ENCODE peak calls at places on chromosomes 1 and 21, in five cellular contexts. M, T, L, Y and F are unnamed samples.

GRCh38 chr1:7680791-7681165 is 90.3 kb upstream of the VAMP3 start:
- DNase-seq in M (no peak), T (peak), L (no peak), Y (no peak), F (no peak)

GRCh38 chr1:233355841-233356704 is 28.5 kb downstream of the MAP3K21 start:
- DNase-seq in M (no peak), T (no peak), L (no peak), Y (no peak), F (no peak)

GRCh38 chr1:169361281-169361680 is 6.3 kb downstream of the NME7 start:
- DNase-seq in M (no peak), T (no peak), L (no peak), Y (no peak), F (no peak)

GRCh38 chr1:209080170-209080781 is 503.2 kb upstream of the CAMK1G start:
- DNase-seq in M (no peak), T (no peak), L (no peak), Y (no peak), F (no peak)

GRCh38 chr1:85240174-85240601 is 19.3 kb downstream of the C1orf52 start:
- DNase-seq in M (no peak), T (no peak), L (no peak), Y (no peak), F (no peak)

GRCh38 chr1:235739124-235739523 is 89.5 kb upstream of the GNG4 start:
- DNase-seq in M (no peak), T (no peak), L (no peak), Y (no peak), F (no peak)

GRCh38 chr1:209651148-209651547 is 1.1 kb downstream of the LAMB3 start:
- DNase-seq in M (peak), T (peak), L (peak), Y (no peak), F (no peak)

GRCh38 chr1:68331117-68331865 is 99.0 kb upstream of the WLS start:
- DNase-seq in M (no peak), T (no peak), L (no peak), Y (no peak), F (no peak)

GRCh38 chr1:55337801-55338447 is 122.8 kb upstream of the USP24 start:
- DNase-seq in M (no peak), T (no peak), L (no peak), Y (no peak), F (no peak)

GRCh38 chr1:185774384-185774783 is 40.2 kb downstream of the HMCN1 start:
- DNase-seq in M (no peak), T (no peak), L (no peak), Y (no peak), F (no peak)

GRCh38 chr1:212858461-212859265 is 588 bp downstream of the FLVCR1 start:
- DNase-seq in M (peak), T (peak), L (no peak), Y (no peak), F (peak)

GRCh38 chr21:29334717-29335428 is 36.2 kb downstream of the BACH1 start:
- DNase-seq in M (no peak), T (no peak), L (no peak), Y (no peak), F (no peak)

GRCh38 chr1:9289724-9290493 is 2.8 kb upstream of the SPSB1 start:
- DNase-seq in M (peak), T (peak), L (no peak), Y (no peak), F (no peak)

GRCh38 chr1:2597441-2598328 is 11.1 kb downstream of the PRXL2B start:
- DNase-seq in M (no peak), T (no peak), L (no peak), Y (no peak), F (no peak)

GRCh38 chr1:169020684-169021083 is 85.8 kb upstream of the ATP1B1 start:
- DNase-seq in M (no peak), T (no peak), L (no peak), Y (no peak), F (no peak)

GRCh38 chr1:47823016-47823843 is 174.0 kb downstream of the TRABD2B start:
- DNase-seq in M (no peak), T (no peak), L (no peak), Y (no peak), F (no peak)

GRCh38 chr1:30147188-30147587 is 576.2 kb downstream of the MATN1 start:
- DNase-seq in M (no peak), T (no peak), L (no peak), Y (no peak), F (no peak)

GRCh38 chr1:27556781-27557595 is 47.0 kb downstream of the AHDC1 start:
- DNase-seq in M (peak), T (peak), L (peak), Y (peak), F (peak)

GRCh38 chr1:13828454-13829151 is 128.6 kb downstream of the PRDM2 start:
- DNase-seq in M (peak), T (no peak), L (peak), Y (no peak), F (no peak)

GRCh38 chr1:220045356-220046051 is 801 bp downstream of the EPRS1 start:
- DNase-seq in M (no peak), T (no peak), L (no peak), Y (no peak), F (no peak)

GRCh38 chr1:214471458-214471857 is 79.9 kb downstream of the PTPN14 start:
- DNase-seq in M (no peak), T (no peak), L (no peak), Y (no peak), F (no peak)

GRCh38 chr1:30724175-30724574 is 790 bp upstream of the MATN1 start:
- DNase-seq in M (no peak), T (no peak), L (no peak), Y (no peak), F (no peak)

GRCh38 chr1:177891809-177892208 is 78.0 kb downstream of the SEC16B start:
- DNase-seq in M (no peak), T (no peak), L (no peak), Y (no peak), F (no peak)

GRCh38 chr1:202605515-202605914 is 104.7 kb downstream of the SYT2 start:
- DNase-seq in M (no peak), T (no peak), L (no peak), Y (no peak), F (no peak)

GRCh38 chr1:9719978-9720722 is 68.6 kb downstream of the PIK3CD start:
- DNase-seq in M (no peak), T (no peak), L (no peak), Y (no peak), F (no peak)

GRCh38 chr21:42556476-42556875 is 42.8 kb downstream of the SLC37A1 start:
- DNase-seq in M (peak), T (no peak), L (peak), Y (no peak), F (no peak)

GRCh38 chr1:178953034-178953433 is 72.7 kb upstream of the FAM20B start:
- DNase-seq in M (no peak), T (peak), L (no peak), Y (no peak), F (no peak)

GRCh38 chr21:43832158-43832550 is 32.9 kb upstream of the AGPAT3 start:
- DNase-seq in M (no peak), T (no peak), L (no peak), Y (no peak), F (no peak)

GRCh38 chr21:43835061-43835460 is 30.0 kb upstream of the AGPAT3 start:
- DNase-seq in M (no peak), T (no peak), L (no peak), Y (no peak), F (no peak)

GRCh38 chr21:43834146-43834905 is 30.7 kb upstream of the AGPAT3 start:
- DNase-seq in M (no peak), T (no peak), L (no peak), Y (no peak), F (no peak)

GRCh38 chr21:43829575-43830119 is 35.4 kb upstream of the AGPAT3 start:
- DNase-seq in M (no peak), T (no peak), L (no peak), Y (no peak), F (no peak)

GRCh38 chr21:43832648-43833047 is 32.4 kb upstream of the AGPAT3 start:
- DNase-seq in M (no peak), T (no peak), L (no peak), Y (no peak), F (no peak)
- H3K27ac ChIP-seq in M (no peak), T (no peak), L (no peak), Y (no peak), F (no peak)

DNA sequence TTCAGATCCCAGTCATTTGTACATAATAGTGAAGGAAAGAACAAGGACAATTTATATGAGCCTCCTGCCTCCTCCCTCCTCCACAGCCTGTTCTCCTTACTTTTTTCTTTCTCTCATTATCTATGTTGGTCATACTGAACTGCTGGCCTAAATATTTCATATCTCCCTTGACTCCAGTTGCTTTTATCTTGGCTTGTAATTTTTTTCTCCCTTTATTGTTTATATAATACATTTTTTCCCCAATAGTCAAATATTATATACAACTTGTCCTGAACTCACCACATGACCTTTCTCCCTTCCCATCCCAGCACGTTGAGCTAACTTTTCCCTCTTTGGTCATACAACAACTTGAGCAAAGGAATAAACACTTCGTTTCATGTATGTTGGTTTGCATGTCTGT is 752.1 kb downstream of the LTN1 start:
- DNase-seq in M (no peak), T (no peak), L (no peak), Y (no peak), F (no peak)
- H3K27ac ChIP-seq in M (no peak), T (no peak), L (no peak), Y (no peak), F (no peak)

GRCh38 chr1:39901486-39902120 is at the start of gene MYCL:
- DNase-seq in M (peak), T (peak), L (peak), Y (peak), F (peak)

GRCh38 chr1:39902121-39902807 is 547 bp upstream of the MYCL start:
- DNase-seq in M (peak), T (peak), L (peak), Y (peak), F (peak)

GRCh38 chr1:39899611-39900538 is 1.8 kb downstream of the MYCL start:
- DNase-seq in M (peak), T (no peak), L (no peak), Y (no peak), F (no peak)

GRCh38 chr1:39898648-39899603 is 2.8 kb downstream of the MYCL start:
- DNase-seq in M (peak), T (no peak), L (no peak), Y (no peak), F (no peak)

GRCh38 chr1:39900662-39901485 is 843 bp downstream of the MYCL start:
- DNase-seq in M (peak), T (peak), L (no peak), Y (no peak), F (no peak)
- H3K27ac ChIP-seq in M (peak), T (no peak), L (peak), Y (peak), F (no peak)

GRCh38 chr1:109928591-109929111 is 18.0 kb downstream of the CSF1 start:
- DNase-seq in M (peak), T (peak), L (no peak), Y (no peak), F (peak)

GRCh38 chr1:109931189-109931672 is 20.6 kb downstream of the CSF1 start:
- DNase-seq in M (peak), T (peak), L (peak), Y (no peak), F (peak)

GRCh38 chr1:109929170-109929569 is 18.5 kb downstream of the CSF1 start:
- DNase-seq in M (no peak), T (no peak), L (no peak), Y (no peak), F (no peak)

GRCh38 chr1:109929588-109930251 is 19.1 kb downstream of the CSF1 start:
- DNase-seq in M (no peak), T (no peak), L (no peak), Y (no peak), F (no peak)

DNA sequence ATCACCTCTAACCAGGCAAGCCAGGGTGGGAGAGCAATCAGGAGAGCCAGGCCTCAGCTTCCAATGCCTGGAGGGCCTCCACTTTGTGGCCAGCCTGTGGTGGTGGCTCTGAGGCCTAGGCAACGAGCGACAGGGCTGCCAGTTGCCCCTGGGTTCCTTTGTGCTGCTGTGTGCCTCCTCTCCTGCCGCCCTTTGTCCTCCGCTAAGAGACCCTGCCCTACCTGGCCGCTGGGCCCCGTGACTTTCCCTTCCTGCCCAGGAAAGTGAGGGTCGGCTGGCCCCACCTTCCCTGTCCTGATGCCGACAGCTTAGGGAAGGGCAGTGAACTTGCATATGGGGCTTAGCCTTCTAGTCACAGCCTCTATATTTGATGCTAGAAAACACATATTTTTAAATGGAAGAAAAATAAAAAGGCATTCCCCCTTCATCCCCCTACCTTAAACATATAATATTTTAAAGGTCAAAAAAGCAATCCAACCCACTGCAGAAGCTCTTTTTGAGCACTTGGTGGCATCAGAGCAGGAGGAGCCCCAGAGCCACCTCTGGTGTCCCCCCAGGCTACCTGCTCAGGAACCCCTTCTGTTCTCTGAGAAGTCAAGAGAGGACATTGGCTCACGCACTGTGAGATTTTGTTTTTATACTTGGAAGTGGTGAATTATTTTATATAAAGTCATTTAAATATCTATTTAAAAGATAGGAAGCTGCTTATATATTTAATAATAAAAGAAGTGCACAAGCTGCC is 19.8 kb downstream of the CSF1 start:
- DNase-seq in M (no peak), T (no peak), L (no peak), Y (no peak), F (no peak)
- H3K27ac ChIP-seq in M (peak), T (peak), L (peak), Y (no peak), F (no peak)

DNA sequence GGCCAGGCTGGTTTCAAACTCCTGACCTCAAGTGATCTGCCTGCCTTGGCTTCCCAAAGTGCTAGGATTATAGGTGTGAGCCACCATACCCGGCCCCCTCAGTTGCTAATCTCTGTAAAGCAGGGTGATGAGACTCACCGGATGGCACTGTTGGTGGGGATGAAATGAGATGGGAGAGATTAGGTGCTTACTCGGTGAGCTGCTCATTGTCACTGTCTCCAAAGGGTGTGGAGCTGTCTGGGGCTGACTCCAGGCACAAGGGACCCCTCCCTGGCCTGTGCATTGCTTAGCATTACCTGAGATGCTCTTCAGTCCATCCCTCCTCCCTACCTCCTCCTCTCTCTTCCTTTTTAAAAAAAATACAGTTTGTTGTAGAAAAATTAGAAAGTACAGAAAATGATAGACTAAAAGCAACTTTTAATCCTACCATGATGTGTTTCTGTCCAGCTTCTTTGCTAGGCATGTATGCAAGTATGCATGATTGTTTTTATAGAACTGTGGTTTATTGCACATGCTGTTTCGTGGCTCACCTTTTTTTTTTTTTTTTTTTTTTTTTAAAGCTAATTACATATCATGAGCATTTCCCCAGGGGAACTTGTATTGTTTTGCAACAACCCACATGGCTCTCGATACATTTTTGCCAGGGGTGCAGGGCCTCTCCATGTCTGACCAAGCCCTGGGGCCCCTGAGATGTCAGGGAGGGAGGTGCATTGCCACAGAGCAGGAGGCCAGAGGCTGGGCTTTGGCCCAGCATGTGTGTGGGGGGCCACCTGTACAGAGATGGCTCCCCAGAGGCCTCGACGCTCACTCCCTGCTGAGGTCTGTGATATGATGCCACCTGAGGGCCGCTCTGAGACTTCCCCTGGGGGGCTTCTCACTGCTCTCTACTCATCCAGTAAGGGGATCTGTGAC is 55.4 kb downstream of the ARHGEF10L start:
- DNase-seq in M (no peak), T (no peak), L (no peak), Y (no peak), F (no peak)
- H3K27ac ChIP-seq in M (peak), T (peak), L (no peak), Y (no peak), F (no peak)

GRCh38 chr1:167900907-167901306 is 13.0 kb downstream of the ADCY10 start:
- DNase-seq in M (no peak), T (no peak), L (no peak), Y (no peak), F (no peak)

GRCh38 chr1:167904641-167905040 is 9.3 kb downstream of the ADCY10 start:
- DNase-seq in M (no peak), T (no peak), L (no peak), Y (no peak), F (no peak)

GRCh38 chr1:167905671-167906070 is 8.3 kb downstream of the ADCY10 start:
- DNase-seq in M (no peak), T (no peak), L (no peak), Y (no peak), F (no peak)

GRCh38 chr1:167909691-167910180 is 4.2 kb downstream of the ADCY10 start:
- DNase-seq in M (no peak), T (no peak), L (no peak), Y (no peak), F (no peak)

DNA sequence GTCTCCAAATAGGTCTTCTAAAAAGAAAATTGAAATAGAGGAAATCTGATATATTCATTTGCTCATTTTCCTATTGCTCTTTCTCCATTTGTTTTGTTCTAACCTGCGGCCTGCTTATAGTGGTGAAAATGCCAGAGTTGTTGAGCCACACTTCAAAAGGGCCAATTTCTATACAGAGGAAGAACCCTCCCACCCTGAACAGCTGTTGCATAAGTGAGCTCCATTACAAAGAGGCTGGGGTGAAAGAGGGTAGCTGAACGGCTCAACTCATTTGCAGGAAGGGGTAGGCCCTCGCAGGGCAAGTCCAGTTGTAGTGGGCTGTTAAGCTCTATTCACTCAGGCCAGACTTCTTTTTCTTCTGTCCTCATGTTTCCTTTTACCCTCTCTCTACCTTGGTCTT is 8.8 kb downstream of the ADCY10 start:
- DNase-seq in M (no peak), T (no peak), L (no peak), Y (no peak), F (no peak)
- H3K27ac ChIP-seq in M (no peak), T (no peak), L (no peak), Y (no peak), F (no peak)

GRCh38 chr1:110482662-110483307 is 31.8 kb downstream of the PROK1 start:
- DNase-seq in M (no peak), T (no peak), L (no peak), Y (no peak), F (peak)

GRCh38 chr1:110481968-110482623 is 31.1 kb downstream of the PROK1 start:
- DNase-seq in M (no peak), T (no peak), L (no peak), Y (no peak), F (no peak)

GRCh38 chr1:110478886-110479285 is 27.9 kb downstream of the PROK1 start:
- DNase-seq in M (no peak), T (no peak), L (no peak), Y (no peak), F (no peak)

GRCh38 chr1:110478241-110478640 is 27.3 kb downstream of the PROK1 start:
- DNase-seq in M (no peak), T (no peak), L (no peak), Y (no peak), F (no peak)

DNA sequence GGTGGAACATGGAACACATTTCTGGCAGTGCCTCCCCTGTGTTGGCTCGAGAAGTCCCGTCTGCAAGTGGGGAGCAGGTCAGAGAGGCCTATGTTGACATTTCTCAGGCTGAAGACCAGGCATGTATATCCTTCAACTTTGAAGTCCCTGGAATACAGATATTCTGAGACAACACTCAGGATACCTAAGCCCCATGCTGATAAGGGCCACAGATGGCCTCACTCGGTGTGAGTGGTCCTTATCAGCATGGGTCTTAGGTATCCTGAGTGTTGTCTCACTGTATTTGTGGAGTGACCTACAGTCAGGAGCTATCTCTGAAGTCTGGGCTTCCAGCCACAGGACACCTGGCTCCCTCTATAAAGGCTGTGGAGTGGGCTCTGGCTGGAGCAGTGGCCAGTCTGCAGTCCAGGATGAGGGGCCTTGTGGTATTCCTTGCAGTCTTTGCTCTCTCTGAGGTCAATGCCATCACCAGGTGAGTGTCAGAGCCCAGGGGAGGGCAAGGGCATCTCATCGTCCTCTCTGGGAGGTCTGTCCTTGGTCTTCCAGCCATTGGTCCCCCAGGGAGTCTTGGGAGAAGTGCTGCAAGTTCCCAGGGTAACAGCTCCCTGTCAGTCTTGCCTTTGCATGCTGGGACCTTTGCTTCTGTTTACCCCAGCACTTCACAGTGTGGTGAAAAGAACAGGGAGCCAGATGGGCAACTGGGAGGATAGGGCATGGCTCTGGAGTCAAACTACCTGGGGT is 29.6 kb downstream of the PROK1 start:
- DNase-seq in M (no peak), T (no peak), L (no peak), Y (no peak), F (no peak)
- H3K27ac ChIP-seq in M (no peak), T (no peak), L (no peak), Y (no peak), F (no peak)